ENCODE peak calls at places on chromosomes 6 and 20, in nine cellular contexts. Z is C1 segment of cervical spinal cord, F is heart left ventricle, O is AML-193, X is amniotic stem cell, C is fibroblast of pulmonary artery, P is NCI-H2171 treated with DMSO at 0.1 percent for 48 hours, K is psoas muscle, D is kidney. I is an unnamed sample.

GRCh38 chr6:158850807-158851115 is 31.6 kb upstream of the EZR start:
- DNase-seq in X (no peak), C (peak; percentile 25), K (no peak), P (no peak), O (no peak), F (no peak), Z (no peak), D (no peak), I (no peak)

GRCh38 chr6:83838727-83839126 is 14.4 kb upstream of the RIPPLY2 start:
- DNase-seq in D (no peak), O (no peak), Z (no peak), K (no peak), F (no peak), X (no peak), C (no peak), P (peak; percentile 13), I (peak; percentile 76)

GRCh38 chr6:107717781-107718180 is 106.3 kb downstream of the SCML4 start:
- DNase-seq in K (no peak), X (no peak), Z (no peak), F (no peak), D (no peak), O (no peak), C (no peak), P (no peak), I (no peak)

GRCh38 chr6:149316108-149316727 is 1.3 kb upstream of the TAB2 start:
- DNase-seq in X (no peak), P (no peak), Z (no peak), F (no peak), K (no peak), D (no peak), O (peak; percentile 20), C (no peak), I (no peak)

GRCh38 chr20:39825524-39825923 is 863.4 kb downstream of the DHX35 start:
- DNase-seq in X (no peak), D (no peak), F (no peak), C (no peak), O (no peak), K (no peak), Z (no peak), P (no peak), I (no peak)

GRCh38 chr6:163354085-163354484 is 60.4 kb upstream of the QKI start:
- DNase-seq in F (peak; percentile 44), Z (no peak), K (no peak), P (no peak), O (no peak), X (no peak), D (no peak), C (peak; percentile 75), I (no peak)

GRCh38 chr6:130981409-130981808 is 81.6 kb downstream of the EPB41L2 start:
- DNase-seq in C (peak; percentile 90), O (no peak), P (no peak), F (no peak), Z (no peak), D (no peak), K (no peak), X (no peak), I (no peak)

GRCh38 chr6:120056085-120056484 is 706.5 kb upstream of the MAN1A1 start:
- DNase-seq in O (no peak), X (no peak), C (no peak), F (no peak), K (no peak), Z (no peak), D (no peak), P (peak; percentile 16), I (peak; percentile 3)

GRCh38 chr20:7924692-7925091 is 15.6 kb downstream of the HAO1 start:
- DNase-seq in K (no peak), F (no peak), O (peak; percentile 62), C (peak; percentile 91), X (peak; percentile 60), Z (no peak), D (no peak), P (no peak), I (peak; percentile 92)

GRCh38 chr6:1786455-1787108 is 176.9 kb downstream of the FOXC1 start:
- DNase-seq in Z (no peak), C (no peak), X (no peak), K (no peak), D (no peak), F (no peak), O (no peak), P (no peak), I (peak; percentile 54)

GRCh38 chr6:36123270-36124139 is 6.8 kb upstream of the MAPK13 start:
- DNase-seq in F (peak; percentile 76), Z (peak; percentile 30), X (peak; percentile 65), C (peak; percentile 85), P (peak; percentile 54), D (peak; percentile 91), O (peak; percentile 81), K (peak; percentile 82), I (peak; percentile 71)

GRCh38 chr6:2816158-2816557 is 25.5 kb downstream of the SERPINB1 start:
- DNase-seq in O (no peak), P (no peak), Z (no peak), D (no peak), C (no peak), K (no peak), F (no peak), X (no peak), I (no peak)

GRCh38 chr6:4649728-4650127 is 126.5 kb upstream of the CDYL start:
- DNase-seq in C (peak; percentile 87), O (no peak), X (no peak), K (no peak), Z (no peak), D (no peak), P (no peak), F (no peak), I (no peak)

GRCh38 chr6:49946835-49947234 is 17.1 kb downstream of the DEFB114 start:
- DNase-seq in D (no peak), X (no peak), C (no peak), F (no peak), Z (no peak), O (no peak), P (no peak), K (no peak), I (no peak)

GRCh38 chr20:56427797-56428196 is 15.7 kb downstream of the CASS4 start:
- DNase-seq in O (peak; percentile 41), Z (no peak), D (no peak), F (no peak), C (no peak), P (no peak), X (no peak), K (no peak), I (no peak)

GRCh38 chr6:53499094-53499493 is 45.8 kb downstream of the GCLC start:
- DNase-seq in C (no peak), O (no peak), P (no peak), Z (no peak), D (no peak), X (no peak), K (no peak), F (no peak), I (no peak)

GRCh38 chr6:100353276-100354015 is 111.3 kb downstream of the SIM1 start:
- DNase-seq in D (no peak), K (no peak), Z (no peak), C (peak; percentile 85), O (no peak), P (no peak), X (no peak), F (no peak), I (peak; percentile 52)

GRCh38 chr6:142544199-142544838 is 242.5 kb downstream of the ADGRG6 start:
- DNase-seq in K (no peak), F (no peak), C (no peak), Z (no peak), X (no peak), P (no peak), O (no peak), D (no peak), I (no peak)

GRCh38 chr6:134531611-134532010 is 213.7 kb upstream of the SGK1 start:
- DNase-seq in D (no peak), P (no peak), X (no peak), F (no peak), C (no peak), O (no peak), Z (no peak), K (no peak), I (no peak)

GRCh38 chr6:30322527-30323501 is 3.9 kb upstream of the TRIM39 start:
- DNase-seq in X (no peak), F (no peak), C (peak; percentile 59), K (peak; percentile 39), Z (no peak), P (no peak), D (no peak), O (no peak), I (peak; percentile 76)

GRCh38 chr20:44863661-44864060 is 21.8 kb upstream of the YWHAB start:
- DNase-seq in K (no peak), F (no peak), D (no peak), X (no peak), Z (no peak), O (no peak), P (no peak), C (no peak), I (no peak)

GRCh38 chr20:5354871-5355270 is 38.1 kb upstream of the PROKR2 start:
- DNase-seq in C (peak; percentile 34), Z (no peak), D (no peak), O (no peak), X (no peak), P (no peak), K (no peak), F (no peak), I (no peak)

GRCh38 chr6:128827675-128828464 is 55.1 kb upstream of the LAMA2 start:
- DNase-seq in F (no peak), K (no peak), Z (no peak), D (no peak), C (peak; percentile 45), O (no peak), X (no peak), P (no peak), I (no peak)